ENCODE peak calls at places on chromosome 4, in nine cellular contexts. H, S, Q, P, Y, B, I, C and A are unnamed samples.

GRCh38 chr4:92307886-92308285 is 4.1 kb downstream of the GRID2 start:
- DNase-seq in Y (no peak), H (no peak), I (no peak), C (no peak), P (no peak), B (peak), S (no peak), Q (no peak), A (no peak)

GRCh38 chr4:89561051-89561450 is 253.5 kb upstream of the GPRIN3 start:
- DNase-seq in Y (no peak), P (no peak), H (no peak), I (no peak), Q (no peak), B (no peak), S (no peak), C (no peak), A (no peak)

GRCh38 chr4:158111241-158111640 is 61.6 kb downstream of the GASK1B start:
- DNase-seq in Q (no peak), H (no peak), I (no peak), S (no peak), B (no peak), P (no peak), C (no peak), Y (no peak), A (no peak)

GRCh38 chr4:82493721-82494425 is 63.5 kb downstream of the ENOPH1 start:
- DNase-seq in B (no peak), P (no peak), Q (no peak), I (no peak), C (no peak), S (no peak), Y (no peak), H (no peak), A (no peak)

GRCh38 chr4:6917445-6918241 is 8.0 kb downstream of the TBC1D14 start:
- DNase-seq in Q (no peak), C (peak), Y (peak), P (peak), S (no peak), B (no peak), H (peak), I (peak), A (no peak)

GRCh38 chr4:82903737-82904136 is 3.2 kb downstream of the THAP9 start:
- DNase-seq in C (no peak), P (no peak), Y (no peak), H (no peak), B (no peak), Q (no peak), S (no peak), I (no peak), A (no peak)

GRCh38 chr4:138390286-138390685 is 148.1 kb upstream of the SLC7A11 start:
- DNase-seq in C (no peak), H (no peak), B (no peak), Q (no peak), Y (no peak), I (no peak), P (no peak), S (no peak), A (no peak)

GRCh38 chr4:125101706-125102105 is 213.0 kb upstream of the FAT4 start:
- DNase-seq in S (no peak), H (no peak), P (no peak), I (no peak), Y (no peak), B (no peak), Q (no peak), C (no peak), A (no peak)

GRCh38 chr4:64539234-64539849 is 130.1 kb upstream of the TECRL start:
- DNase-seq in C (peak), I (no peak), Y (peak), H (no peak), Q (peak), B (peak), P (no peak), S (peak), A (peak)

GRCh38 chr4:154184238-154184637 is 307.4 kb downstream of the DCHS2 start:
- DNase-seq in Q (no peak), P (no peak), C (no peak), H (no peak), Y (no peak), B (no peak), S (no peak), I (no peak), A (no peak)

GRCh38 chr4:147334478-147334877 is 146.4 kb upstream of the EDNRA start:
- DNase-seq in S (no peak), H (no peak), Q (no peak), B (no peak), P (no peak), C (no peak), I (no peak), Y (no peak), A (no peak)

GRCh38 chr4:186137193-186137792 is 32.8 kb downstream of the FAM149A start:
- DNase-seq in H (no peak), I (no peak), Y (peak), S (peak), B (no peak), C (no peak), Q (no peak), P (no peak), A (peak)

GRCh38 chr4:48949518-48950207 is 36.4 kb upstream of the CWH43 start:
- DNase-seq in Y (no peak), H (no peak), I (no peak), Q (no peak), S (no peak), C (no peak), B (no peak), P (no peak), A (peak)

GRCh38 chr4:87555751-87556619 is 26.8 kb upstream of the SPARCL1 start:
- DNase-seq in P (no peak), C (no peak), H (no peak), Y (no peak), B (no peak), I (no peak), Q (peak), S (no peak), A (peak)

GRCh38 chr4:78552398-78553396 is 1.1 kb downstream of the ANXA3 start:
- DNase-seq in H (no peak), C (no peak), I (no peak), Y (no peak), Q (no peak), B (no peak), S (no peak), P (no peak), A (no peak)

GRCh38 chr4:168248311-168248710 is 70.2 kb downstream of the DDX60 start:
- DNase-seq in H (no peak), I (no peak), Q (no peak), C (no peak), S (no peak), Y (no peak), B (no peak), P (no peak), A (no peak)

GRCh38 chr4:179325181-179325580 is 1882.9 kb upstream of the AGA start:
- DNase-seq in P (no peak), Q (no peak), H (no peak), Y (no peak), I (no peak), C (no peak), S (no peak), B (no peak), A (no peak)

GRCh38 chr4:145520172-145520571 is 38.5 kb downstream of the SMAD1 start:
- DNase-seq in I (no peak), C (no peak), Y (no peak), S (no peak), H (no peak), P (no peak), Q (no peak), B (no peak), A (no peak)

GRCh38 chr4:87354168-87355102 is 31.8 kb upstream of the HSD17B13 start:
- DNase-seq in B (no peak), Y (no peak), C (no peak), S (no peak), P (no peak), H (no peak), Q (no peak), I (no peak), A (no peak)

GRCh38 chr4:122922877-122923511 is 597 bp upstream of the NUDT6 start:
- DNase-seq in H (peak), B (peak), Q (peak), I (peak), Y (peak), C (peak), P (peak), S (peak), A (peak)

GRCh38 chr4:189001283-189001970 is 862.2 kb downstream of the TRIML1 start:
- DNase-seq in Q (no peak), C (no peak), B (no peak), P (no peak), S (no peak), Y (no peak), H (no peak), I (no peak), A (no peak)

GRCh38 chr4:173651651-173652282 is 121.7 kb upstream of the HAND2 start:
- DNase-seq in Q (no peak), P (no peak), S (no peak), C (no peak), B (no peak), H (no peak), Y (no peak), I (no peak), A (no peak)

GRCh38 chr4:10587697-10588096 is 96.9 kb downstream of the CLNK start:
- DNase-seq in S (no peak), Y (no peak), P (no peak), C (no peak), Q (no peak), H (no peak), B (no peak), I (peak), A (no peak)